ENCODE peak calls at places on chromosomes 6 and 20, in four cellular contexts. E is HepG2, R is HCT116, M is endodermal cell. D is an unnamed sample.
A peak's percentile ranks its signal among the peaks of the same experiment; 100 is the strongest.

GRCh38 chr20:32911355-32911754 is 52.6 kb downstream of the EFCAB8 start:
- DNase-seq in E (no peak), R (no peak), M (no peak), D (no peak)

GRCh38 chr6:5084787-5085637 is at the start of gene PPP1R3G:
- DNase-seq in E (no peak), R (no peak), M (peak; percentile 79), D (peak; percentile 55)

GRCh38 chr6:148747493-148748160 is 797 bp downstream of the UST start:
- DNase-seq in E (no peak), R (no peak), M (peak; percentile 93), D (peak; percentile 84)

GRCh38 chr20:1121439-1121838 is 3.0 kb downstream of the PSMF1 start:
- DNase-seq in E (no peak), R (no peak), M (no peak), D (no peak)

GRCh38 chr20:52039746-52040145 is 151.8 kb downstream of the ZFP64 start:
- DNase-seq in E (no peak), R (no peak), M (no peak), D (peak; percentile 23)

GRCh38 chr6:80142586-80142985 is 36.1 kb downstream of the BCKDHB start:
- DNase-seq in E (no peak), R (no peak), M (no peak), D (no peak)

GRCh38 chr6:14743465-14744211 is 502.2 kb upstream of the JARID2 start:
- DNase-seq in E (peak; percentile 21), R (peak; percentile 94), M (peak; percentile 23), D (no peak)

GRCh38 chr6:109925060-109925459 is 53.1 kb upstream of the GPR6 start:
- DNase-seq in E (no peak), R (no peak), M (no peak), D (no peak)

GRCh38 chr20:8545212-8545611 is 413.1 kb downstream of the PLCB1 start:
- DNase-seq in E (no peak), R (no peak), M (no peak), D (no peak)

GRCh38 chr6:169176361-169176991 is 77.2 kb downstream of the THBS2 start:
- DNase-seq in E (no peak), R (no peak), M (peak; percentile 20), D (no peak)

GRCh38 chr20:48632017-48632824 is 195.6 kb downstream of the PREX1 start:
- DNase-seq in E (no peak), R (no peak), M (no peak), D (no peak)

GRCh38 chr6:43052842-43053544 is 658 bp downstream of the CUL7 start:
- DNase-seq in E (no peak), R (no peak), M (peak; percentile 77), D (no peak)

GRCh38 chr6:46186583-46186982 is 15.8 kb upstream of the ENPP5 start:
- DNase-seq in E (no peak), R (no peak), M (no peak), D (no peak)

GRCh38 chr6:55758156-55758942 is 117.0 kb downstream of the BMP5 start:
- DNase-seq in E (peak; percentile 5), R (no peak), M (no peak), D (no peak)

GRCh38 chr20:58075565-58075964 is 152.9 kb downstream of the ANKRD60 start:
- DNase-seq in E (no peak), R (no peak), M (peak; percentile 24), D (no peak)

GRCh38 chr20:20358801-20359200 is 9.1 kb upstream of the INSM1 start:
- DNase-seq in E (no peak), R (no peak), M (no peak), D (no peak)

GRCh38 chr20:36550797-36551299 is 9.5 kb downstream of the MYL9 start:
- DNase-seq in E (no peak), R (no peak), M (peak; percentile 50), D (no peak)
- H3K9ac ChIP-seq in E (peak overlapping the region; percentile 39), R (no peak overlapping the region), M (no peak overlapping the region), D (no peak overlapping the region)

GRCh38 chr20:13898012-13898612 is 92.3 kb downstream of the SEL1L2 start:
- DNase-seq in E (peak; percentile 53), R (peak; percentile 2), M (no peak), D (peak; percentile 23)
- TF ChIP-seq CTCF in E (peak; percentile 40), R (peak; percentile 12), M (peak; percentile 65), D (peak; percentile 38)

DNA sequence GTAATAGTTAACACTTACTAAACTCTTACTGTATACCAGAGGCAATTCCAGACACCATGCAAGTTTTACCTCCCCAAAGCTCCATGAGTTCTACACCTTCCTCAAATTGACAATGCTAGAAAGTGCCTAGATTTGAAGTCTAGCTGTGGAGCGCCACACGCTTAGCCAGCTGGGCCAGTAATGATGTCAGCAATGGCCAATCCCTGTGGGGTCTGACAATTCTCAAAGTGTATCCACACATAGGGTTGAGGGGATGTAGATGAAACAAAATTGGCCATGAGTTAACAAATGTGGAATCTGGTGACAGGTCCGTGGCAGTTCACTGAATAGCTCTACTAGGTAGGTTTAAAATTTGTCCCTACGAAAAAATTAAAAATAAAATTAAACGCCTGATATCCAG is 1.3 kb downstream of the ZNF343 start:
- DNase-seq in E (no peak), R (no peak), M (no peak), D (no peak)
- H3K4me3 ChIP-seq in E (peak overlapping the region; percentile 88), R (peak overlapping the region; percentile 94), M (peak overlapping the region; percentile 91), D (no peak overlapping the region)

GRCh38 chr6:142878407-142878806 is 66.6 kb downstream of the HIVEP2 start:
- DNase-seq in E (no peak), R (no peak), M (no peak), D (no peak)
- H3K9ac ChIP-seq in E (no peak overlapping the region), R (no peak overlapping the region), M (no peak overlapping the region), D (no peak overlapping the region)

DNA sequence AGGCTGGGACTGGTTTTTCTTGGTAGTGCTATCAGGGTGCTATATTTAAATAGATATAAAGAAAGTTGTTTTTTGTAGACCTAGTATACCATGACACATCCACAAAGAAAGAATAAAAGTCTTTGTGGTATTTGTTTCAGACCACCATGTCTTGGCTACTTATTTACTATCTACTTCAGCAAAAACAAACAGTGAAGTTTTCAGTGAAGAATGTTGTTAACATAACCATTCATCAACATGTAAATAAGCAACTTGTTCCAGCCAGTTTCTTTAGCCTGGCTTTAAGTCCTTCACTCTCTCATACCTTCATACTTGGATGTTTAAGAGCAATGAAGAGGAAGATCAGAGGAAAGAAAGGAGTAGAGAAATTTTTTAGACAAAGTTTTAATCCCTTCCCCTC is 624.1 kb downstream of the CD109 start:
- DNase-seq in E (no peak), R (no peak), M (no peak), D (peak; percentile 8)
- TF ChIP-seq CTCF in E (no peak), R (no peak), M (no peak), D (no peak)

GRCh38 chr6:27630727-27631613 is 158.1 kb upstream of the ZNF184 start:
- DNase-seq in E (peak; percentile 74), R (peak; percentile 44), M (peak; percentile 94), D (peak; percentile 92)
- H3K4me3 ChIP-seq in E (peak overlapping the region; percentile 48), R (peak overlapping the region; percentile 34), M (peak overlapping the region; percentile 87), D (peak overlapping the region; percentile 98)